ENCODE peak calls at places on chromosome 17, in five cellular contexts. L is H1, P is IMR-90, Z is neuronal stem cell, V is trophoblast cell. D is an unnamed sample.

GRCh38 chr17:4789951-4790704 is 1.4 kb downstream of the GLTPD2 start:
- DNase-seq in Z (peak), L (peak), V (peak), P (peak), D (peak)

GRCh38 chr17:10126554-10127493 is 71.6 kb downstream of the GAS7 start:
- DNase-seq in P (peak), V (peak), Z (no peak), L (no peak), D (peak)

GRCh38 chr17:74898376-74898946 is 5.0 kb upstream of the FADS6 start:
- DNase-seq in P (no peak), Z (no peak), L (no peak), V (no peak), D (no peak)

GRCh38 chr17:1186923-1187771 is 7.4 kb upstream of the ABR start:
- DNase-seq in V (peak), P (peak), L (peak), Z (peak), D (peak)

GRCh38 chr17:57257911-57258885 is 1.9 kb downstream of the MSI2 start:
- DNase-seq in P (no peak), Z (peak), L (peak), V (peak), D (peak)

GRCh38 chr17:56694825-56695224 is 101.3 kb downstream of the NOG start:
- DNase-seq in Z (no peak), V (peak), L (no peak), P (peak), D (no peak)

GRCh38 chr17:9900019-9900594 is 5.0 kb downstream of the RCVRN start:
- DNase-seq in P (no peak), Z (no peak), V (peak), L (no peak), D (peak)

GRCh38 chr17:30824002-30824355 is 513 bp downstream of the CRLF3 start:
- DNase-seq in L (no peak), V (peak), Z (no peak), P (no peak), D (no peak)

GRCh38 chr17:44323359-44324091 is 1.1 kb downstream of the SLC25A39 start:
- DNase-seq in V (no peak), Z (no peak), P (no peak), L (no peak), D (no peak)

GRCh38 chr17:44326867-44327444 is 2.3 kb upstream of the SLC25A39 start:
- DNase-seq in L (peak), V (peak), P (peak), Z (peak), D (peak)

GRCh38 chr17:44322236-44322895 is 2.3 kb downstream of the SLC25A39 start:
- DNase-seq in P (no peak), Z (no peak), V (no peak), L (no peak), D (no peak)

GRCh38 chr17:44324092-44324570 is 492 bp downstream of the SLC25A39 start:
- DNase-seq in Z (no peak), P (no peak), L (no peak), V (peak), D (peak)

GRCh38 chr17:44324571-44325275 is at the start of gene SLC25A39:
- DNase-seq in L (peak), V (peak), P (peak), Z (peak), D (peak)
- H3K14ac ChIP-seq in L (no peak), V (peak), P (peak), Z (peak), D (peak)

GRCh38 chr17:58487589-58488427 is at the start of gene HSF5:
- DNase-seq in P (no peak), L (peak), V (no peak), Z (no peak), D (no peak)
- H3K4me3 ChIP-seq in P (no peak), L (no peak), V (no peak), Z (no peak), D (no peak)

DNA sequence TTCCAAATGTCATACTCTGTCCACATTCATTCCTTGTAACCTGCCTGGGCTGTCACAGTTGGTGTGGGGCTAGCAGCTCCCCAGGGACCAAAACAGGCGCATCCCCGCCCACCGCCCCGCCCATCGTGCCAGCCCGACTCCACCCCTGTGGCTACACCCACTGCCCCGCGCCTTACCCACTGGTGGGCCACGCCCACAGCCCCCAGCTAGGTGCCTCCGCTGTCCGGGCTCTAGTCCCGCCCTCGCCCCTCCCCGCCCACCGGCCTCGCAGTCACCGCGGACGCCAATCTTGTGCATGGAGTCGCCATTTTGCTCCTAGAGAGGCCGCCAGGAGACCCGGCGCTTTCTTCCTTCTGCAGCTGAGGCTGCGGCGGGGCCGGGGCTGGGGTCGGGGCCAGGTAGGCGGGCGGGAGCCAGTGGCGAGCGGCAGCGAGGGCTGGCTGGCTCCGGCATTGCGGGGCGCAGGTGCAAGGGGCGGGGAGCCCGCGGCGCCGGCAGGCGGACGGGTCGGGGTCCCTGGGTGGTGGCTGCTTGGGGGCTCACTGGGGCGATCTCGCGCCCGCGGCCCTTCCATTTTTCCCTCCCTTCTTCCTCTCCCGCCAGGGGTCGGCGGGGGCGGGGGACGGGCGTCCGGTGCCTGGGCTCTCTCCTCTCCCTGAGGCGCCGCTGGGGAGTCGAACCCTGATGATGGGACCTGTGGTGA is at the start of gene PRPSAP2:
- DNase-seq in Z (peak), L (peak), V (peak), P (peak), D (peak)
- H3K14ac ChIP-seq in Z (no peak), L (no peak), V (peak), P (peak), D (no peak)

DNA sequence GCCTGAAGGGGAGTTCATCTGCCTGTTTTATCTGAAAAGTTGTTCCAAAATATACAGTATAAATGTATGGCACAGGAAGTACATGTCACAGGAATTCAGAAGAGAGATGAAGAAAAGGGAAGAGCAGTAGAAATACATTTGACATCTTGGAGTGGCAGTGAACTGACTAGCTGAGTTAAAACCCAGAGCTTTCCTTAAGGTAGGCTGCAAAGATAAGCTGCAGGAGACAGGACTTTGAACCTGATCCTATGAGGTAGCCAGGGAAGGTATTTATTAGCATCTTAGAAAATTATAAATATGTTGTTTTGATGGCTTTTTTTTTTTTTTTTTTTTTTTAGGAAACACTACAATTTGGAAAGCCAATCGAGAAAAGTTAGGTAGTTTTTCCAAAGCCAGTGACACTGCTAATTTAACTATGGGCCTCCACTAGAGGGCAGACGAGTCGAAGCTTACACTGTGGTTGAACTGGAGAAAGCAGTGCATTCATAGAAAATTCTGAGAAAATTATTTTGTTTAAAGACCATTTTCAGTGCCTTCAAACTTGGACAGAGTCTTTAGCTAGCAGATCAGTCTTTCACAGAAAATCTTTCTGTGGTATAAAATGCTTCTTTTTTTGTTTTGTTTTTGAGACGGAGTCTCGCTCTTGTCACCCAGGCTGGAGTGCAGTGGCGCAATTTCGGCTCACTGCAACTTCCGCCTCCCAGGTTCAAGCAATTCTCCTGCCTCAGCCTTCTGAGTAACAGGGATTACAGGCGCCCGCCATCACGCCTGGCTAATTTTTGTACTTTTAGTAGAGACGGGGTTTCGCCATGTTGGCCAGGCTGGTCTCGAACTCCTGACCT is 122.3 kb downstream of the SSH2 start:
- DNase-seq in Z (peak), V (peak), L (peak), P (peak), D (peak)
- H3K4me3 ChIP-seq in Z (no peak), V (no peak), L (no peak), P (no peak), D (no peak)

GRCh38 chr17:78322858-78323455 is 36.9 kb downstream of the SOCS3 start:
- DNase-seq in P (no peak), Z (no peak), L (no peak), V (no peak), D (no peak)

GRCh38 chr17:78325076-78325712 is 34.7 kb downstream of the SOCS3 start:
- DNase-seq in V (peak), P (peak), L (no peak), Z (no peak), D (peak)

GRCh38 chr17:78324391-78325075 is 35.3 kb downstream of the SOCS3 start:
- DNase-seq in Z (no peak), V (peak), P (peak), L (peak), D (peak)

GRCh38 chr17:78322327-78322857 is 37.5 kb downstream of the SOCS3 start:
- DNase-seq in P (peak), V (no peak), Z (no peak), L (no peak), D (peak)

GRCh38 chr17:78323821-78324390 is 36.0 kb downstream of the SOCS3 start:
- DNase-seq in V (no peak), L (no peak), Z (no peak), P (no peak), D (peak)
- H3K14ac ChIP-seq in V (no peak), L (no peak), Z (peak), P (peak), D (no peak)

GRCh38 chr17:8310601-8311123 is 621 bp downstream of the ARHGEF15 start:
- DNase-seq in P (no peak), V (no peak), Z (no peak), L (no peak), D (no peak)
- H3K4me3 ChIP-seq in P (no peak), V (no peak), Z (no peak), L (no peak), D (no peak)

DNA sequence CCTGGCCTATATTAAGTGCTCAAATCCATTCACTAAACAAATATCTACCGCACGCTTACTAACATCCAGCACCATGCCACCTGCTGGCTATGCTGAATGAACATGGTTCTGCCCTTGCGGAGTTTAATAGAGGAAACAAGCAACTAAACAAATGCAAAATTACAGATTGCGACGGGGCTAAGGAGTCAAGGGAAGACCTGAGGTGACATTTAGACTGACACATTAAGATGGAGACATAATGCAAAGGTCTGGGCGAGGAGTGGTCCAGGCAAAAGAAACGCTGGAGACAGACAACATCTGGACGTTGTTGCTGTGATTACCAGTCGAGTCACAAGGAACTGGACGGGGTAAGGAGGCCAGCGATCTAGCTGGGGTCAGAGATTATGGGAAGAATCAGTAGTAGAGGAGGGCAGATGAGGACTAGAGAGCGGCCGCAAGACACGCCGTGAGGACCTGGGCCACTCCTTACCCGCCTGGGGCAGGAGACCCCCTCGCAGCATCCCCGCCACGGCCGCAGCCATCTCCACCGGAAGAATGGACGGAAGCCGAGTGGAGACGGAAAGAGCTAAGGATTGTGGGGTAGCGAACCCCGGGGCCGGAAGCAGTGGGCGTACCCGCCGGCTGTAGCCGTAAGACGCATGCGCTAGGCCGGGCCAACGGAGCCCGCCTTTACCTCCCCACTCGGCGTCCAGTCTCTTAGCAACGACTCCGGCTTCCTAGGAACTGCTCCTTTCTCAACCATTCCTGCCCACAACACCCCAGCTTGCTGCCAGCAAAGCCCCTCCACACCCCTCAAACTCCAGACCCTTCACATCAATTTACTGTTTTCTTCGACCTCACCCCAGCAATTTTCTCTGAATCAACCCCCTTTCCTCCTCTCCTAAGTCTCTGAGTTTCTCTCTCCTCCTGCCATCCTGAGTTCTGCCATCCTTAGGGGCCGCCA is at the start of the genes LRRC46 and MRPL10:
- DNase-seq in Z (peak), V (peak), L (peak), P (peak), D (peak)
- H3K14ac ChIP-seq in Z (no peak), V (peak), L (no peak), P (peak), D (no peak)

GRCh38 chr17:50666316-50666715 is 31.6 kb downstream of the ABCC3 start:
- DNase-seq in V (no peak), Z (no peak), L (no peak), P (no peak), D (no peak)

GRCh38 chr17:50668838-50669581 is 34.3 kb downstream of the ABCC3 start:
- DNase-seq in V (no peak), P (no peak), L (no peak), Z (no peak), D (no peak)

GRCh38 chr17:50668025-50668837 is 33.5 kb downstream of the ABCC3 start:
- DNase-seq in V (no peak), Z (no peak), P (peak), L (no peak), D (no peak)

GRCh38 chr17:50665838-50666237 is 31.2 kb downstream of the ABCC3 start:
- DNase-seq in V (no peak), Z (no peak), L (no peak), P (no peak), D (no peak)

DNA sequence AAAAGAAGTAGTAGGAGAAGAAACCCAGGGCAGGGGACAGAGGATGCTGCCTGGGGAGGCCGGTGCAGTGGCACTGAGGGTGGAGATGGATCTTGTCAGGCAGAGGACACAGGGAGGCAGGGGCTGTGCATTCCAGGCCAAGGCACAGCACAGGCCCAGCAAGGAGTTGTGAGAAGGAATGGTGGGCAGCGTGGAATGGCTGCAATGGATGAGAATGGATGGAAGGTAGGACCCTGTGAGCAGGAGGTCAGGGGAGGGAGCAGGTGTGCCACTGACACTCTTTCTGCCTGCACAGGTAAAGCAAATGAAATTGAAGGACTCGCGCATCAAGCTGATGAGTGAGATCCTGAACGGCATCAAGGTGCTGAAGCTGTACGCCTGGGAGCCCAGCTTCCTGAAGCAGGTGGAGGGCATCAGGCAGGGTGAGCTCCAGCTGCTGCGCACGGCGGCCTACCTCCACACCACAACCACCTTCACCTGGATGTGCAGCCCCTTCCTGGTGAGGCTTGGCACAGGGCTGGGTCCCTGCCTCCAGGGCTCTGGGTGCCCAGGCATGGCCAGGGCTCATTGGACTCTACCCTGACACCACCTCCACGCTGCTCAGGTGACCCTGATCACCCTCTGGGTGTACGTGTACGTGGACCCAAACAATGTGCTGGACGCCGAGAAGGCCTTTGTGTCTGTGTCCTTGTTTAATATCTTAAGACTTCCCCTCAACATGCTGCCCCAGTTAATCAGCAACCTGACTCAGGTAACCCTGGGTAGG is 32.8 kb downstream of the ABCC3 start:
- DNase-seq in P (no peak), V (no peak), L (no peak), Z (no peak), D (no peak)
- H3K4me3 ChIP-seq in P (no peak), V (no peak), L (no peak), Z (no peak), D (no peak)

GRCh38 chr17:38667787-38668122 is 7.0 kb downstream of the EPOP start:
- DNase-seq in V (no peak), Z (no peak), P (no peak), L (no peak), D (no peak)

GRCh38 chr17:38667099-38667786 is 7.5 kb downstream of the EPOP start:
- DNase-seq in V (peak), Z (peak), P (peak), L (peak), D (peak)

GRCh38 chr17:38663125-38663751 is 11.5 kb downstream of the EPOP start:
- DNase-seq in P (peak), V (peak), L (peak), Z (no peak), D (peak)

GRCh38 chr17:38660097-38661026 is 14.4 kb downstream of the EPOP start:
- DNase-seq in L (no peak), P (no peak), Z (no peak), V (no peak), D (peak)

DNA sequence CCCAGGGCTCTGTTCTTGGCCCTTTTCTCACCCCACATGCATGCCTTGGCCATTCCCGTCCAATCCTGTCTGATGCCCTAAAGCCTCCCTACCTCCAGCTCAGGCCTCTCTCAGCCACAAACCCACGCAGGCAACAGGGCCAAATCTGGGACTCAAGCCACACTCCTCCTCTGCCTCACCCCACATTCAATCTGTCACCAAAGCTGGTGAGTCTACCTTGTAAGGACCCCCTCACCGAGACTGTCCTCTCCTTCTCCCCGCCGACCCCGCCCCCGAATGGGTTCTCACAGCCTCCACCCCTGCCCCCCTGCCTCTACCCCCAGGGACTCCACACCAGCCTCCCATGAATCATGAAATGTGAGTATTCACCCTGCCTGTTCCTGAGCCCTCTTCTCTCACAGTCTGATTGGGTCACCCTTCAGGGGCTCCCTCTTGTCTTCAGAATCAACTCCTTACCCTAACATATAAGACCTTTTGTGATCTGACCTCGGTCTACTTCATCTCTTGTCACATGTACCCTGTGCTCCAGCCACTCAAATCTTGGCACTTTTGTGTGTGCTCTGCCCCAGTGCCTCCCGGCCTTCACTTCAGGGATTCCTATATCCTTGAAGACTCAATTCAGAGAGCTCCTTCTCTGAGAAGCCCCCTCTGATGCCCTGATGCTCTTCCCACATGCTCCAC is 10.7 kb downstream of the EPOP start:
- DNase-seq in V (no peak), Z (no peak), L (no peak), P (no peak), D (no peak)
- H3K14ac ChIP-seq in V (no peak), Z (no peak), L (no peak), P (no peak), D (no peak)

DNA sequence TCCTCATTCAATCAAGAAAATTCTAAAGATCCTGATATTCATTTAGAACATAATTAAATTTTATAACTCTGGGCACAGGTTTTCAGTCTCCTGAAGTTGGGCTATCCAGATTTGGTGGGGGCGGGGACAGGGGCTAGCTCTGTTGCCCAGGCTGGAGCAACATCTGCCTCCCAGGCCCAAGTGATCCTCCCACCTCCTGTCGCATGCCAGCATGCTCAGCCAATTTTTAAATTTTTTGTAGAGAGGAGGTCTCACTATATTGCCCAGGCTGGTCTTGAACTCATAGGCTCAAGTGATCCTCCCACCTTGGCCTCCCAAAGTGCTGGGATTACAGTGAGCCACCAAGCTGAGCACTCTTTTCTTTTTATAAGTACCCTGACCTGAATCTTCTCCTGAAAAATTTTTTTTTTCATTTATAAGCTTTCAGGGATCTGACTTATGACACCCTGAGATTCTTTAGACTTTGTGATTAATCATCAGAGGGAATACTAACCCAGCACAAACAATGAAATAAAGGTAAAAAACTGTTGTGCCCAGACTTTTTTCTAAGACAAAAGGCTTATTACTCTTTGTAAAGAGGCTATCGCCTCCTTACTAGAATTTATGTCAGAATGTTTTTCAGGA is 62.6 kb downstream of the TUBD1 start:
- DNase-seq in Z (no peak), L (no peak), V (no peak), P (peak), D (peak)
- H3K4me3 ChIP-seq in Z (no peak), L (no peak), V (no peak), P (no peak), D (peak)